ENCODE peak calls at places on chromosomes 2 and 18, in five cellular contexts. One of them, this sample, is unnamed.

GRCh38 chr2:179454443-179455218 is 190.0 kb upstream of the SESTD1 start:
- DNase-seq in astrocyte: peak; percentile 96
- DNase-seq in PC-9: peak; percentile 40
- DNase-seq in sigmoid colon: no peak
- DNase-seq in neuronal stem cell: no peak
- DNase-seq in this sample: no peak

GRCh38 chr2:36416370-36417165 is 61.0 kb downstream of the CRIM1 start:
- DNase-seq in neuronal stem cell: no peak
- DNase-seq in astrocyte: peak; percentile 39
- DNase-seq in PC-9: no peak
- DNase-seq in sigmoid colon: no peak
- DNase-seq in this sample: peak; percentile 60

GRCh38 chr2:208046686-208047085 is 21.4 kb upstream of the PLEKHM3 start:
- DNase-seq in neuronal stem cell: no peak
- DNase-seq in astrocyte: peak; percentile 34
- DNase-seq in PC-9: no peak
- DNase-seq in sigmoid colon: no peak
- DNase-seq in this sample: no peak

GRCh38 chr2:11389551-11390528 is 45.4 kb upstream of the ROCK2 start:
- DNase-seq in sigmoid colon: no peak
- DNase-seq in astrocyte: peak; percentile 74
- DNase-seq in PC-9: peak; percentile 82
- DNase-seq in neuronal stem cell: no peak
- DNase-seq in this sample: peak; percentile 80

GRCh38 chr2:7627587-7627986 is 710.4 kb downstream of the RNF144A start:
- DNase-seq in PC-9: no peak
- DNase-seq in astrocyte: peak; percentile 51
- DNase-seq in sigmoid colon: no peak
- DNase-seq in neuronal stem cell: no peak
- DNase-seq in this sample: no peak

GRCh38 chr18:9653390-9653789 is 39.0 kb upstream of the PPP4R1 start:
- DNase-seq in neuronal stem cell: no peak
- DNase-seq in sigmoid colon: peak; percentile 73
- DNase-seq in astrocyte: no peak
- DNase-seq in PC-9: peak; percentile 69
- DNase-seq in this sample: no peak

GRCh38 chr2:60439219-60439974 is 114.1 kb downstream of the BCL11A start:
- DNase-seq in neuronal stem cell: no peak
- DNase-seq in astrocyte: no peak
- DNase-seq in sigmoid colon: peak; percentile 69
- DNase-seq in PC-9: no peak
- DNase-seq in this sample: peak; percentile 55

GRCh38 chr18:47280121-47280520 is 28.7 kb upstream of the SKOR2 start:
- DNase-seq in neuronal stem cell: no peak
- DNase-seq in PC-9: no peak
- DNase-seq in sigmoid colon: no peak
- DNase-seq in astrocyte: no peak
- DNase-seq in this sample: no peak

GRCh38 chr2:105617631-105618350 is 126.9 kb upstream of the NCK2 start:
- DNase-seq in sigmoid colon: no peak
- DNase-seq in astrocyte: no peak
- DNase-seq in PC-9: peak; percentile 4
- DNase-seq in neuronal stem cell: no peak
- DNase-seq in this sample: peak; percentile 37

GRCh38 chr2:56357655-56358295 is 174.0 kb downstream of the CCDC85A start:
- DNase-seq in neuronal stem cell: no peak
- DNase-seq in PC-9: no peak
- DNase-seq in sigmoid colon: no peak
- DNase-seq in astrocyte: peak; percentile 49
- DNase-seq in this sample: no peak

GRCh38 chr18:31303771-31304170 is 14.2 kb upstream of the DSG1 start:
- DNase-seq in sigmoid colon: no peak
- DNase-seq in PC-9: no peak
- DNase-seq in neuronal stem cell: no peak
- DNase-seq in astrocyte: peak; percentile 41
- DNase-seq in this sample: no peak

GRCh38 chr18:58490238-58490637 is 138.7 kb downstream of the ALPK2 start:
- DNase-seq in astrocyte: no peak
- DNase-seq in sigmoid colon: peak; percentile 53
- DNase-seq in neuronal stem cell: no peak
- DNase-seq in PC-9: no peak
- DNase-seq in this sample: peak; percentile 70

GRCh38 chr2:191050640-191050987 is 36.6 kb upstream of the STAT1 start:
- DNase-seq in PC-9: no peak
- DNase-seq in sigmoid colon: no peak
- DNase-seq in neuronal stem cell: no peak
- DNase-seq in astrocyte: peak; percentile 29
- DNase-seq in this sample: no peak

GRCh38 chr2:205712508-205712907 is 30.2 kb downstream of the NRP2 start:
- DNase-seq in sigmoid colon: no peak
- DNase-seq in PC-9: no peak
- DNase-seq in neuronal stem cell: no peak
- DNase-seq in astrocyte: peak; percentile 89
- DNase-seq in this sample: no peak
- H3K4me1 ChIP-seq in sigmoid colon: peaks cover 100% of the 10 kb centered on the region
- H3K4me1 ChIP-seq in PC-9: no peaks in the 10 kb centered on the region
- H3K4me1 ChIP-seq in neuronal stem cell: peaks cover 6% of the 10 kb centered on the region
- H3K4me1 ChIP-seq in astrocyte: peaks cover 55% of the 10 kb centered on the region
- H3K4me1 ChIP-seq in this sample: peaks cover 5% of the 10 kb centered on the region

GRCh38 chr2:194452504-194452903 is 1204.5 kb upstream of the SLC39A10 start:
- DNase-seq in PC-9: no peak
- DNase-seq in sigmoid colon: no peak
- DNase-seq in neuronal stem cell: no peak
- DNase-seq in astrocyte: no peak
- DNase-seq in this sample: no peak

DNA sequence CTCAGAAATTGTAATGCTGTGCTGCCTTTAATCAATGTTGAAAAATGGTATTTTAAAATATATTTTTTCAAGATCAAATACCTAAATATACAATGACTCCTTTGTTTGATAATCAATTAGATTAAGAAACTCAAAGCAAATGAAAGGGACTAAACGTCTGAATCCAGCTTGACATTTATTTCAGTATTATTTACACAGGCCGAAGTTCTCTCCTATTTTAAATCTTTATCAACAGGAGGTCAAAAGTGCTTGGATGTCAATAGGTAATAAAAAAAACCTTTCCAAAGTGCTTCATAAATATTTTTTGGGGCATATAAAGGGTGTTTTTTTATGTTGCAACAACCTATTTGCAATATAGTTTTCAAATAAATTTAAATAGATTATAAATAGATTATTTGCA is 1201.7 kb upstream of the SLC39A10 start:
- DNase-seq in astrocyte: no peak
- DNase-seq in PC-9: no peak
- DNase-seq in neuronal stem cell: no peak
- DNase-seq in sigmoid colon: no peak
- DNase-seq in this sample: no peak
- H3K4me1 ChIP-seq in astrocyte: no peaks in the 10 kb centered on the region
- H3K4me1 ChIP-seq in PC-9: no peaks in the 10 kb centered on the region
- H3K4me1 ChIP-seq in neuronal stem cell: no peaks in the 10 kb centered on the region
- H3K4me1 ChIP-seq in sigmoid colon: no peaks in the 10 kb centered on the region
- H3K4me1 ChIP-seq in this sample: no peaks in the 10 kb centered on the region

DNA sequence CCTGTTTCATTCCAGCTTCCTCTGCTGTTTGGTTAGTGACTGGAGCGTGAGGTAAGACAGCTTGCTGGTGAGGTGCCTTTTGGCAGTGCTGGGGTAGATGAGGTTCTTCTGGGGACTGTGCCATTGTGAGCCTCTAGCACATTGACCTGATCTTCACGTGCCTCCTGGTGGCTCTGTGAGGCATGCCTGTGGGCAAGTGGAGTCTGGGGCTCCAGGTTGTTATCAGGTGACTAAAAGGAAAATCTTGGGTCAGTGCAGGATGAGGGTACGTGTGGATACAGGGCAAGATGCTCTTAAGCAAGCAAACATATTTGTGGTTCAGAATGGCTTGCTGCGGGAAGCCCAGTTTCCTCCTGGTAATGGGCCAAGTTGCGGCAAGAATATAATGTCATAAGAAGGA is 75.4 kb downstream of the FHOD3 start:
- DNase-seq in neuronal stem cell: no peak
- DNase-seq in PC-9: peak; percentile 10
- DNase-seq in astrocyte: peak; percentile 99
- DNase-seq in sigmoid colon: no peak
- DNase-seq in this sample: no peak
- H3K4me1 ChIP-seq in neuronal stem cell: peaks cover 6% of the 10 kb centered on the region
- H3K4me1 ChIP-seq in PC-9: peaks cover 14% of the 10 kb centered on the region
- H3K4me1 ChIP-seq in astrocyte: peaks cover 35% of the 10 kb centered on the region
- H3K4me1 ChIP-seq in sigmoid colon: no peaks in the 10 kb centered on the region
- H3K4me1 ChIP-seq in this sample: no peaks in the 10 kb centered on the region

GRCh38 chr2:20113004-20113796 is 61.8 kb upstream of the LAPTM4A start:
- DNase-seq in PC-9: no peak
- DNase-seq in astrocyte: no peak
- DNase-seq in sigmoid colon: no peak
- DNase-seq in neuronal stem cell: no peak
- DNase-seq in this sample: no peak
- H3K4me1 ChIP-seq in PC-9: peaks cover 70% of the 10 kb centered on the region
- H3K4me1 ChIP-seq in astrocyte: peaks cover 6% of the 10 kb centered on the region
- H3K4me1 ChIP-seq in sigmoid colon: no peaks in the 10 kb centered on the region
- H3K4me1 ChIP-seq in neuronal stem cell: peaks cover 5% of the 10 kb centered on the region
- H3K4me1 ChIP-seq in this sample: peaks cover 8% of the 10 kb centered on the region

GRCh38 chr2:218000137-218000536 is 2.7 kb downstream of the TNS1 start:
- DNase-seq in neuronal stem cell: no peak
- DNase-seq in sigmoid colon: peak; percentile 85
- DNase-seq in PC-9: no peak
- DNase-seq in astrocyte: peak; percentile 76
- DNase-seq in this sample: no peak
- H3K4me1 ChIP-seq in neuronal stem cell: peaks cover 8% of the 10 kb centered on the region
- H3K4me1 ChIP-seq in sigmoid colon: peaks cover 38% of the 10 kb centered on the region
- H3K4me1 ChIP-seq in PC-9: peaks cover 4% of the 10 kb centered on the region
- H3K4me1 ChIP-seq in astrocyte: peaks cover 50% of the 10 kb centered on the region
- H3K4me1 ChIP-seq in this sample: no peaks in the 10 kb centered on the region

GRCh38 chr18:76453057-76453561 is 41.9 kb downstream of the ZNF516 start:
- DNase-seq in astrocyte: no peak
- DNase-seq in neuronal stem cell: no peak
- DNase-seq in sigmoid colon: no peak
- DNase-seq in PC-9: no peak
- DNase-seq in this sample: no peak
- H3K4me1 ChIP-seq in astrocyte: peaks cover 56% of the 10 kb centered on the region
- H3K4me1 ChIP-seq in neuronal stem cell: peaks cover 74% of the 10 kb centered on the region
- H3K4me1 ChIP-seq in sigmoid colon: peaks cover 85% of the 10 kb centered on the region
- H3K4me1 ChIP-seq in PC-9: no peaks in the 10 kb centered on the region
- H3K4me1 ChIP-seq in this sample: no peaks in the 10 kb centered on the region

DNA sequence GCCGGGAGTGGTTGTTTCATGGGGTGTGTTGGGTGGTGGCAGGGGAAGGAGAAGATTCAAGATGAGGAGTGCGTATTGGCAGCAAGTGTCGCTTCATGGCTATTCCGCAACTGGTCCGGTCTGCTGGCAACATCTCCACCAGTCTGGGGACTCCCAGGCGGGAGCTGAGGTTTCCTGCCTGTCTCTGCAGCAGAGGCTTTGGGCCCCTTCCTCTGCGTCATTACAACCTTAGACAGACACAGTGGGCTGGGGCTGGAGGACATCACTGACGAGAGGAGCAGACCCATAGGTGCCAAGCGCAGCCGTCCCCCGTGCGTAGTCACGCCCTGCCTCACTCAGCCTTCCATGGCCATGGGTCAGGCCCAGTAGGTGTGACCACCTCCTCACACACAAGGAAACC is 64.0 kb upstream of the MCFD2 start:
- DNase-seq in PC-9: no peak
- DNase-seq in astrocyte: no peak
- DNase-seq in sigmoid colon: no peak
- DNase-seq in neuronal stem cell: no peak
- DNase-seq in this sample: no peak
- H3K4me1 ChIP-seq in PC-9: peaks cover 35% of the 10 kb centered on the region
- H3K4me1 ChIP-seq in astrocyte: peaks cover 20% of the 10 kb centered on the region
- H3K4me1 ChIP-seq in sigmoid colon: peaks cover 23% of the 10 kb centered on the region
- H3K4me1 ChIP-seq in neuronal stem cell: no peaks in the 10 kb centered on the region
- H3K4me1 ChIP-seq in this sample: peaks cover 2% of the 10 kb centered on the region

GRCh38 chr2:230325316-230326243 is 1.4 kb upstream of the SP140L start:
- DNase-seq in neuronal stem cell: no peak
- DNase-seq in sigmoid colon: no peak
- DNase-seq in astrocyte: no peak
- DNase-seq in PC-9: no peak
- DNase-seq in this sample: no peak
- H3K4me1 ChIP-seq in neuronal stem cell: no peaks in the 10 kb centered on the region
- H3K4me1 ChIP-seq in sigmoid colon: no peaks in the 10 kb centered on the region
- H3K4me1 ChIP-seq in astrocyte: peaks cover 13% of the 10 kb centered on the region
- H3K4me1 ChIP-seq in PC-9: peaks cover 19% of the 10 kb centered on the region
- H3K4me1 ChIP-seq in this sample: no peaks in the 10 kb centered on the region